ENCODE peak calls at places on chromosomes 7 and 10, in five cellular contexts. H is heart right ventricle, P is PC-3, T is fibroblast of the aortic adventitia, Q is endodermal cell. F is an unnamed sample.

GRCh38 chr7:137146012-137146455 is 197.5 kb downstream of the PTN start:
- DNase-seq in H (no peak), P (peak), T (peak), Q (no peak), F (no peak)

GRCh38 chr7:135620980-135621850 is 41.1 kb upstream of the STMP1 start:
- DNase-seq in H (no peak), P (peak), T (peak), Q (peak), F (peak)

GRCh38 chr10:86801995-86802394 is 45.6 kb downstream of the BMPR1A start:
- DNase-seq in H (no peak), P (no peak), T (no peak), Q (no peak), F (no peak)

GRCh38 chr10:95423327-95424005 is 132.7 kb upstream of the PDLIM1 start:
- DNase-seq in H (no peak), P (no peak), T (no peak), Q (no peak), F (no peak)

GRCh38 chr10:112955736-112956421 is 5.8 kb downstream of the TCF7L2 start:
- DNase-seq in H (no peak), P (peak), T (peak), Q (no peak), F (no peak)

GRCh38 chr7:137209151-137209822 is 134.2 kb downstream of the PTN start:
- DNase-seq in H (no peak), P (no peak), T (peak), Q (no peak), F (no peak)

GRCh38 chr10:5583525-5584175 is 58.9 kb downstream of the CALML3 start:
- DNase-seq in H (peak), P (peak), T (no peak), Q (peak), F (no peak)

GRCh38 chr10:117216611-117217195 is 19.4 kb downstream of the KCNK18 start:
- DNase-seq in H (peak), P (peak), T (peak), Q (peak), F (peak)

GRCh38 chr7:130941322-130942210 is 207.6 kb upstream of the KLF14 start:
- DNase-seq in H (peak), P (peak), T (peak), Q (no peak), F (no peak)

GRCh38 chr10:125605167-125605566 is 77.8 kb downstream of the TEX36 start:
- DNase-seq in H (no peak), P (no peak), T (peak), Q (no peak), F (no peak)

GRCh38 chr7:30225863-30226361 is 58.5 kb upstream of the ZNRF2 start:
- DNase-seq in H (peak), P (peak), T (peak), Q (no peak), F (peak)

GRCh38 chr10:34638405-34639054 is 176.6 kb downstream of the PARD3 start:
- DNase-seq in H (peak), P (peak), T (peak), Q (peak), F (peak)

GRCh38 chr7:45026013-45026412 is 26.0 kb downstream of the CCM2 start:
- DNase-seq in H (no peak), P (no peak), T (no peak), Q (no peak), F (no peak)

GRCh38 chr7:22675917-22676343 is 51.1 kb upstream of the IL6 start:
- DNase-seq in H (no peak), P (no peak), T (no peak), Q (no peak), F (no peak)

GRCh38 chr10:111037868-111038267 is 39.0 kb upstream of the ADRA2A start:
- DNase-seq in H (no peak), P (peak), T (no peak), Q (no peak), F (no peak)

GRCh38 chr7:106757846-106758245 is 96.9 kb upstream of the CCDC71L start:
- DNase-seq in H (peak), P (no peak), T (peak), Q (no peak), F (no peak)

GRCh38 chr7:118259115-118259514 is 34.6 kb downstream of the ANKRD7 start:
- DNase-seq in H (no peak), P (peak), T (peak), Q (no peak), F (no peak)
- TF ChIP-seq CTCF in H (no peak), P (peak), T (no peak), Q (no peak), F (peak)

GRCh38 chr10:103781329-103782061 is 73.9 kb downstream of the SH3PXD2A start:
- DNase-seq in H (no peak), P (peak), T (peak), Q (no peak), F (no peak)
- TF ChIP-seq CTCF in H (no peak), P (peak), T (peak), Q (peak), F (peak)

GRCh38 chr7:54839538-54840213 is 80.7 kb upstream of the SEC61G start:
- DNase-seq in H (peak), P (peak), T (peak), Q (peak), F (no peak)
- TF ChIP-seq CTCF in H (peak), P (peak), T (peak), Q (peak), F (peak)

DNA sequence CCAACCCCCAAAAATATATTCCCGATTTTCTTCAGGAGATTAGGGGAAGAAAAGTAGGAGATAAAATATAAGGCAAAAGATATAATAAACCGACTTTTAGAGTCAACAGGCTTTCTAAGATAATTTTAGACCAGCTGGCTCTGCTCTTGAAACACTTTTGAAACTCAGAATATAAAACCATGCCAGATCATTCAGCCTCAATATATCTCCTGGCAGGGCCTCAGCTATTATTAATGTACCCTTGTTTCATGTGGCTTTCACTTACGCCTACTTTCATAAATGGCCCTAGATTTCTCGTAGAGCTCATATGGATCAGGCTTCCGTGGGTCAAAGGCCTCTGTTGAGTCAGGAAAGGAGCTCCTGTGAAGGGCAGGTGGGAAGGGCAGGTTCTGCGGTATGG is 396.0 kb downstream of the PHTF2 start:
- DNase-seq in H (no peak), P (no peak), T (peak), Q (no peak), F (no peak)
- TF ChIP-seq CTCF in H (no peak), P (no peak), T (no peak), Q (no peak), F (no peak)

DNA sequence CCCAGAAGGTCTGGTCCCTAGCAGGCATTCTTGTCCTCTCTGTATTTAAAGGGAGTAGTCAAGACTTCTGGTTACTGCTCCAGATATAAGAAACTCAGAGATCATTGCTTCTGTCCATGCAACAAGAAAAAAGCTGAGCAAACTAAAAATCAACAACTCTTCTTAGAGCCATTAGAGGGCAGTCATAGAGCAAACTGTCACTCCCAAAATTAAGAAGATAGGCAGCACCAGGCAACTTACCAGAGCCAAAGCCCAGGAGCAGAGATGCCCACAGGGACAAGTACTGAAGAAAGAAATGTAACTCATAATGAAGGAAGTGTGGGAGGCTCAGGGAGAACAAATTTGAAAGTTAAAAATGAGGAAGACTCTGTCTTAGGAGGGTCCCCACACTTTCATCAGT is 472.9 kb upstream of the COBL start:
- DNase-seq in H (no peak), P (no peak), T (no peak), Q (peak), F (no peak)
- TF ChIP-seq CTCF in H (no peak), P (peak), T (no peak), Q (peak), F (peak)

DNA sequence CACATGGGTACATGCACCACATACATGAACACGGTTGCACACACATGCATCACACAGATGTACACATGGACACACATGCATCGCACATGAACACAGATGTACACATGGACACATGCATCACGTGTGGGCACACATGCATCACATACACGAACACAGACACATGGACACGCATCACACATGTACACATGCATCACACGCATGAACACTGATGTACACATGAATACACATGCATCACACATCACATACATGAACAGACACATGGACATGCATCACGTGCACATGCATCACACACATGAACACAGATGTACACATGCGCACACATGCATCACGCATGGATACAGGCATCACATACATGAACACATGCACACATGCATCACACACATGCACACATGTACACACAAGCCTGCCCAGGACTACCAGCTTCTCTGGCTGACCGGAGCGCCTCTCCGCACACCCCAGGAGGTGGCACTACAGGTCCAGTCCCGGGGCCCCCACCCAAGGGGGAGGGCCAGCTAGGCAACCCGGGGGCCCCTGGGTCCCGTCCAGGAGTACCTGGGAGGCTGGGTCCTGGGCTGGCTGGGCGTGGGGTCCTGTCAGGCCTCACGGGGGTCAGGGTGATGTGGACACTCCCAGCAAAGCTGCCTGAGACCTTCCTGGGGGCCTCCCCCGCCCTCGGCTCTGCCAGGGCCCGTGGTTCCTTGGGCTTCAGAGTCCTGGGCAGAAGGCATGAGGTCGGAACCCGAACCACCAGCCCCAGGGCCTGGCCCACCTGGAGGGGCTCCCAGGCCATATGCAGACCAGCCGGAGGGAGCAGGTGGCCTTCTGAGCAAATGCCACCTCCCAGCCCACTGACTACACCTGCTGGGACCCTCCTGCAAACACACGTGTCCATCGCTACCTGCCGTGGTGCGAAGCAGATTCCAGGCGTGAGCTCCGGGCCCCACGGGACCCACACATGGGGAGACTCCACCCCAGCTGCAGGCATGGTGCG is 19.6 kb downstream of the MICALL2 start:
- DNase-seq in H (no peak), P (no peak), T (no peak), Q (no peak), F (no peak)
- TF ChIP-seq CTCF in H (no peak), P (peak), T (no peak), Q (no peak), F (no peak)

GRCh38 chr7:27143022-27143949 is at the start of gene HOXA5:
- DNase-seq in H (no peak), P (no peak), T (peak), Q (peak), F (no peak)
- TF ChIP-seq CTCF in H (peak), P (no peak), T (peak), Q (peak), F (peak)